ENCODE peak calls at places on chromosomes 11 and 22, in four cellular contexts. One of them, this sample, is unnamed.

GRCh38 chr11:114162719-114163123 is 103.2 kb downstream of the ZBTB16 start:
- DNase-seq in body of pancreas: peak
- DNase-seq in astrocyte of the cerebellum: peak
- DNase-seq in HFF-Myc: peak
- DNase-seq in this sample: peak

GRCh38 chr22:50027639-50028537 is 15.3 kb upstream of the IL17REL start:
- DNase-seq in astrocyte of the cerebellum: no peak
- DNase-seq in body of pancreas: no peak
- DNase-seq in HFF-Myc: no peak
- DNase-seq in this sample: peak

GRCh38 chr22:50425179-50425916 is 49.5 kb downstream of the SBF1 start:
- DNase-seq in body of pancreas: no peak
- DNase-seq in HFF-Myc: no peak
- DNase-seq in astrocyte of the cerebellum: no peak
- DNase-seq in this sample: no peak

GRCh38 chr11:112728716-112729115 is 232.5 kb upstream of the NCAM1 start:
- DNase-seq in body of pancreas: no peak
- DNase-seq in HFF-Myc: no peak
- DNase-seq in astrocyte of the cerebellum: no peak
- DNase-seq in this sample: no peak

GRCh38 chr11:1879342-1879940 is 12.3 kb downstream of the PRR33 start:
- DNase-seq in astrocyte of the cerebellum: no peak
- DNase-seq in body of pancreas: no peak
- DNase-seq in HFF-Myc: no peak
- DNase-seq in this sample: no peak

GRCh38 chr11:57903441-57904123 is 120.1 kb upstream of the OR9Q1 start:
- DNase-seq in body of pancreas: peak
- DNase-seq in HFF-Myc: no peak
- DNase-seq in astrocyte of the cerebellum: no peak
- DNase-seq in this sample: no peak

GRCh38 chr22:17085277-17086091 is 684 bp downstream of the IL17RA start:
- DNase-seq in astrocyte of the cerebellum: no peak
- DNase-seq in body of pancreas: peak
- DNase-seq in HFF-Myc: no peak
- DNase-seq in this sample: peak

GRCh38 chr11:6283453-6284023 is 23.9 kb downstream of the CCKBR start:
- DNase-seq in body of pancreas: no peak
- DNase-seq in astrocyte of the cerebellum: no peak
- DNase-seq in HFF-Myc: no peak
- DNase-seq in this sample: no peak

GRCh38 chr11:73851046-73851764 is 25.4 kb downstream of the COA4 start:
- DNase-seq in astrocyte of the cerebellum: no peak
- DNase-seq in HFF-Myc: no peak
- DNase-seq in body of pancreas: no peak
- DNase-seq in this sample: no peak

DNA sequence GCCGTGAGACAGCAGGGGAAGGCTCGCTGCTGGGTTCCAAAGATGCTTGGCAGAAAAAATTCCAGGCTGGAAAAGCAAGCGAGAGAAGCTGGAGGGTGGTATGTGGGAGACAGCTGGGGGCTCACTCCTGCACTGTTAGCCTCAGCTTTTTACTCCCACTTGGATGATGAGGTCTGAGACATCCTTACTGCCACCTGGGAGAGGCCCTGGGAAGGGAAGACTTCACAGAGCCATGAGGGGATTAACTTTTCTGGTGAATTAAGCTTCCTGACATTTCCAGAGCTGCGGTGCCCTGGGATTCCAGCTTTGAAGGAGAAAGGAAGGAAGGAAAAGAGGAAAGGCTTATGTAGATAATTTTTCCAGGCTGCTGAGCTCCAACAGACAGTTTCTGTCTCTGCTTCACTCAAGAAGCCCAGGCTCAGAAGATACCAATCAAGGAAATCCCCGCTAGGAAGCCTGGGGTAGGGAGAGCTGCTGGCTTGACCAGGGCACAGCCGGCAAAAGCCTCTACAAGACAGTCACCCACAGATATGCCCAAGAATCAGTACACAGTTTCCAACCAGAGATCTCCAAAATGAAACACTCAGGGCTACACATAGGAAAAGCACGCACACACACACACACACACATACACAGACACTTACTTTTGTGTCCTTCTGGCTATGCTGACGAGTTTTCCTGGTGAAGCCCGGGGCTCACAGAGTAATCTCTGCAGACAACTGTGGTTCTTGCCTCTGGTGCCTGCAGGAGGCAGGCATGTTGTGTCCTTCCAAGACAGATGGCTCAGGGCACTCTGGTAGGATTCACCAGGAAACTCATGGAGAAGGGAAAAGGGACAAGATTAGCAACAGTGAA is 907 bp downstream of the MCHR1 start:
- DNase-seq in astrocyte of the cerebellum: no peak
- DNase-seq in HFF-Myc: no peak
- DNase-seq in body of pancreas: no peak
- DNase-seq in this sample: peak
- TF ChIP-seq CTCF in astrocyte of the cerebellum: peak
- TF ChIP-seq CTCF in HFF-Myc: peak
- TF ChIP-seq CTCF in body of pancreas: no peak
- TF ChIP-seq CTCF in this sample: peak

GRCh38 chr11:63489879-63490278 is 1.1 kb downstream of the PLAAT5 start:
- DNase-seq in body of pancreas: peak
- DNase-seq in astrocyte of the cerebellum: peak
- DNase-seq in HFF-Myc: no peak
- DNase-seq in this sample: peak
- H3K4me3 ChIP-seq in body of pancreas: no peak
- H3K4me3 ChIP-seq in astrocyte of the cerebellum: peak
- H3K4me3 ChIP-seq in HFF-Myc: no peak
- H3K4me3 ChIP-seq in this sample: no peak

DNA sequence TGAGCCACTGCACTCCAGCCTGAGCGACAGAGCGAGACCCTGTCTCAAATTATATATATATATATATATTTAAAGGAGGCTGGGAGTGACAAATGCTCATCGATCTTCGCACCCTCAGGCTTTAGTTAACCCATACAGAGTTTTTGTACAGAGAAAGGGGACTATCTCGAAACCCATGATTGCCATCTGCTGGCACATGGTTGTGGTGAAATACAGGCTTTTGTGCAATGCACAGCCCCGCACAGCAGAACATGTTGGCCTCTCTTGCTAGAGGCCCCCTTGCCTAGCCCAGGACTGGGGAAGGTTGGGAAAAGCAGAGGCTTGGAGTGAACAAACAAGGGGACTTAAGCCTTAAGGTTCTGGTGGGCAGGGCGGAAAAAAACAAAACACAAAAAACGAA is 3.6 kb downstream of the MYBPC3 start:
- DNase-seq in astrocyte of the cerebellum: no peak
- DNase-seq in body of pancreas: no peak
- DNase-seq in HFF-Myc: no peak
- DNase-seq in this sample: peak
- TF ChIP-seq CTCF in astrocyte of the cerebellum: peak
- TF ChIP-seq CTCF in body of pancreas: no peak
- TF ChIP-seq CTCF in HFF-Myc: peak
- TF ChIP-seq CTCF in this sample: peak

GRCh38 chr11:697028-697491 is 1.4 kb downstream of the TMEM80 start:
- DNase-seq in astrocyte of the cerebellum: peak
- DNase-seq in HFF-Myc: no peak
- DNase-seq in body of pancreas: peak
- DNase-seq in this sample: peak
- H3K4me3 ChIP-seq in astrocyte of the cerebellum: no peak
- H3K4me3 ChIP-seq in HFF-Myc: peak
- H3K4me3 ChIP-seq in body of pancreas: no peak
- H3K4me3 ChIP-seq in this sample: no peak

DNA sequence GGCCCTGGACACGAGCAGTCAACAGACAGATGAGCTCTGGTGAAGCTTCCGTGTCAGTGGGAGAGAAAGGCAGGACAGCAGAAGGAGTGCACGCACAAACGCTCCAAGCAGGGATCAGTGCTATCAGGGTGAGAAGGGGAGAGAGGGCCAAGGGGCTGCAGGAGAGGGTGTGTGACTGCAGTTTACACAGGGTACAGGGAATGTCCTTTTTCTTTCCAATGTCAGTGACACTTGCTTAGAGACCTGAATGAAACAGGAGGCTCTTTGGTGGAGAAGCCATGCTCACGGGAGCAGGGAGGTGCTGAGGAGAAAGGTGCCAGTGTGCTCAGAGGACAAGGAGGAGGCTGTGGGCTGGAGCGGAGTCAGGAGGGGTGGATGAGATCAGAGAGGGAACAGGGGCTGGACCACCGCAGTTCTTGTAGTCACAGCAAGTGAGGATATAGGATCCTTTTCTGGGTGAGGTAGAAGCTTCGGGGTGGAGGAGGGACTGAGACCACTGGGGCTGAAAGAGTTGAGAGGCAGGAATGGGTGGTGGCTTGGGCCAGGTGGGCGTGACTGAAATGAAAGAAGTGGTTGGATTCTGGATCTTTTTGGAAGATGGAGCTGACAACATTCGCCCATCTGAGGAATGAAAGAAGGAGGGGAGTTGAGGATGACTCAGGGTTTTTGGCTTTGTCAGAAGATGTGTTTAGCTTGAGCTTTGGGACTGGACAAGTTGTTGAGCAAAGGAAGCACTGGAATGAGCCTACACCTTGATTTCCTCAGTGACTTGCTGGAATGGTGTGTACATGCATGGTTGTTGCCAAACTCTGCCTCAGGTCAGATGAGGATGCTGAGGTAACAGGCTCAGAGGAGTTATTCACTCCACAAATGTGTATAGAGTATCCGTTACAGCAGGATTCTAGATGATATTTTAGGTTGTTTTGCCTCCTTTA is 87.9 kb downstream of the ADAMTS15 start:
- DNase-seq in HFF-Myc: no peak
- DNase-seq in astrocyte of the cerebellum: no peak
- DNase-seq in body of pancreas: no peak
- DNase-seq in this sample: no peak
- TF ChIP-seq CTCF in HFF-Myc: no peak
- TF ChIP-seq CTCF in astrocyte of the cerebellum: no peak
- TF ChIP-seq CTCF in body of pancreas: no peak
- TF ChIP-seq CTCF in this sample: no peak

DNA sequence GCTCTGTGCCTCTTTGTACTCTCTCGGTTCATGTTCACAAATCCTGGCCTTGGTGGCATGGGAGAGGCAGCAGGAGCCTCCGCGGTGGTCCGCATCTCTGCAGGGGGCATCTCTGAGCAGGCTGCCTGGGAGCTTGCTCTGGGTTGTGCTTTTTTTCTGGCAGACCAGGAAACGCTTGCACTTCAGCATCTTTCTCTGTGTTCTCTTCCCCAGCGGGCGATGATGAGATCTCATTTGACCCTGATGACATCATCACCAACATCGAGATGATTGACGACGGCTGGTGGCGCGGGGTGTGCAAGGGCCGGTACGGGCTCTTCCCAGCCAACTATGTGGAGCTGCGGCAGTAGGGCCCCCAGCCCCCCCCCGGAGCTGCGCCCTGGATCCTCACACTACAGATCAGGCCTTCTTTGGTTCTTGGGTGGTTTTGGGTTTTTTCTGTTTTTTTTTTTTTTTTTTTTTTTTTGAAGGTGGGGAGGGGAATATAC is 36.5 kb downstream of the CTTN start:
- DNase-seq in HFF-Myc: no peak
- DNase-seq in astrocyte of the cerebellum: no peak
- DNase-seq in body of pancreas: no peak
- DNase-seq in this sample: no peak
- H3K4me3 ChIP-seq in HFF-Myc: no peak
- H3K4me3 ChIP-seq in astrocyte of the cerebellum: no peak
- H3K4me3 ChIP-seq in body of pancreas: no peak
- H3K4me3 ChIP-seq in this sample: no peak

GRCh38 chr11:46669606-46670243 is 30.7 kb downstream of the ARHGAP1 start:
- DNase-seq in body of pancreas: no peak
- DNase-seq in astrocyte of the cerebellum: no peak
- DNase-seq in HFF-Myc: no peak
- DNase-seq in this sample: peak
- TF ChIP-seq CTCF in body of pancreas: peak
- TF ChIP-seq CTCF in astrocyte of the cerebellum: peak
- TF ChIP-seq CTCF in HFF-Myc: peak
- TF ChIP-seq CTCF in this sample: peak

This sample was measured in choroid plexus epithelial cell.